ENCODE peak calls at places on chromosome 9, in five cellular contexts. F is PC-9, X is trophoblast cell, R is mammary epithelial cell, Y is fibroblast of lung. M is an unnamed sample.

GRCh38 chr9:6715755-6716643 is 41.8 kb upstream of the KDM4C start:
- DNase-seq in R (no peak), F (peak; percentile 74), Y (peak; percentile 12), X (peak; percentile 76), M (peak; percentile 56)

GRCh38 chr9:128056887-128057723 is 10.0 kb downstream of the NAIF1 start:
- DNase-seq in F (no peak), X (peak; percentile 15), R (no peak), Y (no peak), M (no peak)

GRCh38 chr9:87336914-87337333 is 160.7 kb upstream of the DAPK1 start:
- DNase-seq in Y (peak; percentile 77), X (peak; percentile 65), R (peak; percentile 64), F (peak; percentile 38), M (peak; percentile 54)

GRCh38 chr9:77013186-77013931 is 6.1 kb upstream of the FOXB2 start:
- DNase-seq in R (no peak), X (no peak), F (no peak), Y (no peak), M (no peak)

GRCh38 chr9:4126184-4126865 is 173.5 kb downstream of the GLIS3 start:
- DNase-seq in X (no peak), R (peak; percentile 72), Y (peak; percentile 91), F (no peak), M (no peak)

GRCh38 chr9:132288956-132289355 is 65.8 kb downstream of the SETX start:
- DNase-seq in R (no peak), F (no peak), X (no peak), Y (peak; percentile 22), M (no peak)

GRCh38 chr9:105510024-105510423 is 47.9 kb upstream of the FKTN start:
- DNase-seq in R (peak; percentile 81), Y (peak; percentile 96), X (no peak), F (no peak), M (no peak)

GRCh38 chr9:34574632-34575031 is 14.9 kb downstream of the CNTFR start:
- DNase-seq in R (no peak), Y (no peak), X (no peak), F (no peak), M (no peak)

GRCh38 chr9:127522727-127523126 is 71.4 kb downstream of the LRSAM1 start:
- DNase-seq in Y (no peak), R (peak; percentile 79), X (peak; percentile 91), F (peak; percentile 90), M (no peak)

GRCh38 chr9:8887369-8887768 is 1087.8 kb upstream of the DMAC1 start:
- DNase-seq in F (no peak), X (no peak), R (no peak), Y (no peak), M (no peak)

GRCh38 chr9:125696106-125696647 is 10.8 kb downstream of the MAPKAP1 start:
- DNase-seq in Y (no peak), X (no peak), R (no peak), F (no peak), M (no peak)
- H3K79me2 ChIP-seq in Y (peaks cover 63% of the 10 kb centered on the region), X (peaks cover 1% of the 10 kb centered on the region), R (peaks cover 89% of the 10 kb centered on the region), F (peaks cover 55% of the 10 kb centered on the region), M (peaks cover 87% of the 10 kb centered on the region)

GRCh38 chr9:116264361-116264760 is 110.8 kb downstream of the PAPPA start:
- DNase-seq in F (no peak), Y (no peak), X (no peak), R (no peak), M (no peak)
- H3K79me2 ChIP-seq in F (no peaks in the 10 kb centered on the region), Y (no peaks in the 10 kb centered on the region), X (no peaks in the 10 kb centered on the region), R (no peaks in the 10 kb centered on the region), M (no peaks in the 10 kb centered on the region)

GRCh38 chr9:78015242-78015641 is 16.4 kb downstream of the GNAQ start:
- DNase-seq in F (no peak), X (no peak), R (no peak), Y (no peak), M (no peak)

GRCh38 chr9:78014776-78015175 is 16.8 kb downstream of the GNAQ start:
- DNase-seq in Y (peak; percentile 86), R (no peak), F (no peak), X (no peak), M (no peak)

GRCh38 chr9:78013924-78014323 is 17.7 kb downstream of the GNAQ start:
- DNase-seq in Y (peak; percentile 39), R (no peak), F (no peak), X (no peak), M (no peak)

GRCh38 chr9:78021692-78022091 is 9.9 kb downstream of the GNAQ start:
- DNase-seq in R (no peak), Y (no peak), F (no peak), X (no peak), M (no peak)

DNA sequence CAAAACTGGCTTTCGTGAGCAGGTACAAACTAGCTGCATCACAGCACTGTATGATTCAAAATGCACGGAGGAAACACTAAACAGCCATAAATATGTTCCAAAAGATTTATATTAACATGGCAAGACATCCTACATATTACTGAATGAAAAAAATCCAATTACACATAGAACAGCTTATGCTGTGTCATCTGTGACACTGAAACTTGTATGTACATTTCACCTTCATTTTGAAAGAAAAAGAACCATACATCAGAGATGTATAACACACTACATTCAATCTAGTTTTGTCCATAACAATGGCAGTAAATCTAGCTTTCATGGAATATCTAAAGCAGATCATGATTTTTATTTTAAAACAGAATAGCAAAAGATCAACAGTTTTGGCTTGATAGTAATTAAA is 14.3 kb downstream of the GNAQ start:
- DNase-seq in F (no peak), X (no peak), R (no peak), Y (no peak), M (no peak)
- H3K79me2 ChIP-seq in F (peaks cover 93% of the 10 kb centered on the region), X (peaks cover 12% of the 10 kb centered on the region), R (peaks cover 83% of the 10 kb centered on the region), Y (peaks cover 58% of the 10 kb centered on the region), M (peaks cover 34% of the 10 kb centered on the region)

GRCh38 chr9:130766904-130767262 is 68.2 kb upstream of the ABL1 start:
- DNase-seq in X (no peak), R (no peak), Y (no peak), F (no peak), M (no peak)
- H3K79me2 ChIP-seq in X (peaks cover 2% of the 10 kb centered on the region), R (peaks cover 65% of the 10 kb centered on the region), Y (peaks cover 39% of the 10 kb centered on the region), F (no peaks in the 10 kb centered on the region), M (peaks cover 32% of the 10 kb centered on the region)

DNA sequence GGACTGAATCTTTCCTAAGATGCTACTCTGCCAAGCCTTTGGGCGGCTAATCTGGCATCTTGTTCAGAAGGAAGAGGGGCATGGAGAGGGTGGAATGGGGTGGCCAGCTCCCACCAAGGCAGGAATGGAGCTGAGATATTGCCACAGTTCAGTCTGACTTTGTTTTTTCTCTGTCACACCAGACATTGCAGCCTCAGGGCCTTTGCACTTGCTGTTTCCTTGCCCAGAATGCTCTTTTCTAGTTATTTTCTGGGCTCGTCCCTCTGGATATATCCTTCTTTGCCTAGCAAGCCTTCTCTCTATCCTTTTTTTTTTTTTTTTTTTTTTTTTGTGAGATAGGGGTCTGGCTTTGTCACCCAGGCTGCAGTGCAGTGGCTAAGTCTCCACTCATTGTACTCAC is 40.8 kb downstream of the ZNF618 start:
- DNase-seq in R (no peak), X (no peak), F (no peak), Y (no peak), M (no peak)
- H3K79me2 ChIP-seq in R (peaks cover 75% of the 10 kb centered on the region), X (no peaks in the 10 kb centered on the region), F (no peaks in the 10 kb centered on the region), Y (peaks cover 16% of the 10 kb centered on the region), M (no peaks in the 10 kb centered on the region)

M was measured in HCT116.